ENCODE peak calls at places on chromosomes 12 and 14, in seven cellular contexts. L is SK-N-SH, D is GM12878, Y is K562, G is HCT116, M is Panc1, C is H1. R is an unnamed sample.

GRCh38 chr12:58847876-58848600 is 72.3 kb downstream of the LRIG3 start:
- DNase-seq in L (no peak), D (no peak), Y (no peak), G (no peak), M (no peak), C (no peak), R (no peak)

GRCh38 chr14:97524579-97525319 is 727.6 kb downstream of the VRK1 start:
- DNase-seq in L (no peak), D (no peak), Y (no peak), G (no peak), M (no peak), C (no peak), R (no peak)

GRCh38 chr14:21104448-21105060 is 3.7 kb downstream of the TMEM253 start:
- DNase-seq in L (peak), D (no peak), Y (peak), G (peak), M (peak), C (no peak), R (no peak)

GRCh38 chr14:105065280-105066228 is at the start of gene GPR132:
- DNase-seq in L (no peak), D (peak), Y (no peak), G (no peak), M (no peak), C (no peak), R (no peak)

GRCh38 chr14:68346540-68347232 is 446.2 kb downstream of the ZFP36L1 start:
- DNase-seq in L (no peak), D (no peak), Y (no peak), G (no peak), M (no peak), C (no peak), R (no peak)

GRCh38 chr12:238736-239398 is 23.8 kb downstream of the SLC6A13 start:
- DNase-seq in L (no peak), D (no peak), Y (no peak), G (no peak), M (no peak), C (no peak), R (no peak)

GRCh38 chr12:119594772-119595445 is 1.3 kb downstream of the TMEM233 start:
- DNase-seq in L (peak), D (no peak), Y (no peak), G (no peak), M (no peak), C (peak), R (no peak)

GRCh38 chr14:28766505-28767238 is at the start of gene FOXG1:
- DNase-seq in L (peak), D (no peak), Y (peak), G (no peak), M (no peak), C (peak), R (no peak)

GRCh38 chr14:105602799-105603763 is 76.7 kb downstream of the TMEM121 start:
- DNase-seq in L (no peak), D (no peak), Y (peak), G (no peak), M (no peak), C (no peak), R (no peak)

GRCh38 chr14:51304956-51305355 is 64.9 kb downstream of the TMX1 start:
- DNase-seq in L (no peak), D (no peak), Y (no peak), G (no peak), M (no peak), C (no peak), R (no peak)

GRCh38 chr12:94977766-94978468 is 25.6 kb downstream of the NDUFA12 start:
- DNase-seq in L (no peak), D (no peak), Y (no peak), G (no peak), M (no peak), C (no peak), R (no peak)

GRCh38 chr12:85188609-85189008 is 91.4 kb upstream of the ALX1 start:
- DNase-seq in L (no peak), D (no peak), Y (no peak), G (no peak), M (no peak), C (no peak), R (no peak)

GRCh38 chr12:119229837-119230236 is 51.1 kb downstream of the HSPB8 start:
- DNase-seq in L (peak), D (no peak), Y (peak), G (peak), M (no peak), C (no peak), R (peak)

GRCh38 chr14:61493239-61493638 is 171.9 kb downstream of the PRKCH start:
- DNase-seq in L (no peak), D (no peak), Y (no peak), G (no peak), M (no peak), C (no peak), R (no peak)

GRCh38 chr12:27542628-27543027 is 18.6 kb downstream of the PPFIBP1 start:
- DNase-seq in L (no peak), D (no peak), Y (no peak), G (no peak), M (no peak), C (no peak), R (no peak)

GRCh38 chr12:65962921-65963883 is 138.9 kb downstream of the HMGA2 start:
- DNase-seq in L (peak), D (no peak), Y (no peak), G (peak), M (no peak), C (peak), R (no peak)

GRCh38 chr14:105416671-105417070 is 3.0 kb upstream of the MTA1 start:
- DNase-seq in L (no peak), D (no peak), Y (no peak), G (no peak), M (no peak), C (no peak), R (no peak)

GRCh38 chr12:3328081-3328480 is 162.9 kb upstream of the PRMT8 start:
- DNase-seq in L (no peak), D (no peak), Y (no peak), G (no peak), M (no peak), C (no peak), R (no peak)

GRCh38 chr12:113852273-113852672 is 113.9 kb downstream of the RBM19 start:
- DNase-seq in L (no peak), D (no peak), Y (no peak), G (no peak), M (no peak), C (no peak), R (no peak)

GRCh38 chr14:75513911-75514672 is 8.2 kb upstream of the BATF start:
- DNase-seq in L (no peak), D (peak), Y (no peak), G (no peak), M (no peak), C (peak), R (no peak)

GRCh38 chr14:37816135-37816534 is 220.7 kb downstream of the TTC6 start:
- DNase-seq in L (no peak), D (no peak), Y (no peak), G (no peak), M (no peak), C (no peak), R (no peak)

GRCh38 chr12:40016960-40017359 is 88.9 kb downstream of the SLC2A13 start:
- DNase-seq in L (no peak), D (no peak), Y (no peak), G (no peak), M (no peak), C (no peak), R (no peak)

GRCh38 chr14:25048170-25049126 is 1.5 kb downstream of the STXBP6 start:
- DNase-seq in L (no peak), D (no peak), Y (peak), G (no peak), M (no peak), C (no peak), R (no peak)

GRCh38 chr14:44494125-44494524 is 13.0 kb downstream of the FSCB start:
- DNase-seq in L (no peak), D (no peak), Y (no peak), G (no peak), M (no peak), C (no peak), R (no peak)

GRCh38 chr12:47276253-47277070 is 196.7 kb upstream of the AMIGO2 start:
- DNase-seq in L (no peak), D (peak), Y (no peak), G (no peak), M (no peak), C (no peak), R (peak)

GRCh38 chr12:80422549-80422948 is 21.5 kb upstream of the PTPRQ start:
- DNase-seq in L (no peak), D (no peak), Y (no peak), G (no peak), M (no peak), C (no peak), R (no peak)

GRCh38 chr12:101018540-101018939 is 191.5 kb downstream of the SLC5A8 start:
- DNase-seq in L (no peak), D (no peak), Y (no peak), G (peak), M (no peak), C (no peak), R (peak)
- TF ChIP-seq SIN3A in L (no peak), D (no peak), Y (no peak), G (no peak), M (no peak), C (no peak), R (no peak)

DNA sequence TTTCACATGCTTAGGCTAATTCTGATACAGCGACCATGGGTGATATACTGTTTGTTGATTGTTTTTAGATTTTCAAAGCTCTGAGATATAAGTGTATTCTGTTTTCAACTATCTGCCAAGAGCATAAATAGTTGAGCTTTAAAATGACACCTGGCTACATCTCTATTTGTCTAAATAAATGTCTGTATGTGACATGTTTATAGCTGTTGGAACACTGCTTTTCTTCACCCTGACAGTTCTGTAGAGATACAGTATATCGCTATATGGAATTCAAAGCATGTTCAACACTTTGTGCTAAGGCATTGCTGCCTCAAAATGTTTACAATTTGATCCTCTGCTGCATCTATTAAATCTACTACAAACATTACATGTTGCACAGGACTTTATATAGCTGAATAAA is 27.4 kb upstream of the MGAT4C start:
- DNase-seq in L (no peak), D (no peak), Y (no peak), G (no peak), M (no peak), C (no peak), R (no peak)
- TF ChIP-seq SIN3A in L (no peak), D (no peak), Y (no peak), G (no peak), M (no peak), C (no peak), R (no peak)

DNA sequence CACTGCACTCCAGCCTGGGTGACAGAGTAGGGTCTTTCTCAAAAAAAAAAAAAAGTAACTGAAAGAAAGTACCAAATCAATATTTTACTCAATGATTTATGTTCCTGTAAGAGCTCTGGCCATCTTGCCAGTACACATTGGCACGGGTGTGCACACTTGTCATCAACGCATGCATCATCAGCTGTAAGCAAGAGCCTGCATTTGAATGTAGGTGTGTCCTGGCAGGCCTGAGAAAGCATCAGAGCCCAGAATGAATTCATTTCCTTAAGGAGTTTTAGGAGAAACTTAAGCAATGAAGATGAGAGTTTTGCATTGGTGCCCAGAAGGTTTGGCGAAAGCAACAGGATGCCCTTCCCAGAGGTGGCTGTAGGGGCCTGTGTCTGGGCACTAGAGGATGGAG is 88.5 kb upstream of the FZD10 start:
- DNase-seq in L (no peak), D (no peak), Y (no peak), G (no peak), M (no peak), C (no peak), R (no peak)
- TF ChIP-seq SIN3A in L (no peak), D (no peak), Y (no peak), G (no peak), M (no peak), C (no peak), R (no peak)

GRCh38 chr14:85731198-85731597 is 201.3 kb downstream of the FLRT2 start:
- DNase-seq in L (no peak), D (no peak), Y (no peak), G (no peak), M (no peak), C (no peak), R (no peak)
- TF ChIP-seq SIN3A in L (no peak), D (no peak), Y (no peak), G (no peak), M (no peak), C (no peak), R (no peak)

GRCh38 chr14:35807131-35807961 is 1.7 kb downstream of the RALGAPA1 start:
- DNase-seq in L (no peak), D (no peak), Y (no peak), G (no peak), M (no peak), C (no peak), R (peak)
- TF ChIP-seq SIN3A in L (no peak), D (no peak), Y (no peak), G (no peak), M (no peak), C (no peak), R (no peak)

DNA sequence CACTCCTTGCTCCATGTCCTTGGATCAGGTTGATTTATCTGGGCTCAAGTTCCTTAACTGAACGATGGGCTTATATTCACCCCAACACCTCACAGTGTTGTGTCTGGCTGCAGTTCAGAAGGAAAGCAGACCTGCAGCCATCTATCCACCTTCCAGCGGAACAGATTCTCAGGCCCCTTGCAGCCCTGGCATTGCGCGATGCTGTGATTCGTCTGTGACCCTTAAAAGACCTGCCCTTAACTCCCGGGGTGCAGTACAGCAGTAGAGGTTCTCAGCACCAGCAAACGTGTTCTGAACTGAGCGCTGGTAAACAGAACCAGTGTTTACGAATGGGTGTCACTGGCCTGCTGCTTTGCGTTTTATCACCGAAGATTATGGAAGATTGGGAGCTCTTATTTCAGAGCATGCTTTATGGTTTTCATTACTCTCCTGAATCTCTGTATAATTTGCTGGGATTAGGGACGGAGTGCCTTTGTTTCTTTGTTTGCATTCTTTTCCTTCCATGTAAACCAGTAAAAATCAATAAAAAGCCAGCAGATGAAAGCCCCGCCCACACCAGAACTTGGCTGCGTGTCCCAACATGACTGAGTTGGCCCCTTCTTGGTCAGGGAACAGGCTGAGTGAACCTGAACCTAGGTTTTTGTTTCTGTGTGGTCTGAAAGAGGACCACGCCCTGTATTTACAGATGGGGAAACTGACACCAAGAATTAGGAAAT is 286.7 kb upstream of the CRY1 start:
- DNase-seq in L (no peak), D (no peak), Y (no peak), G (peak), M (no peak), C (no peak), R (peak)
- TF ChIP-seq SIN3A in L (no peak), D (no peak), Y (no peak), G (no peak), M (no peak), C (no peak), R (no peak)

GRCh38 chr12:6268484-6269157 is 41.9 kb upstream of the PLEKHG6 start:
- DNase-seq in L (no peak), D (no peak), Y (no peak), G (no peak), M (no peak), C (no peak), R (no peak)

GRCh38 chr12:6272300-6273208 is 37.9 kb upstream of the PLEKHG6 start:
- DNase-seq in L (no peak), D (no peak), Y (peak), G (peak), M (no peak), C (no peak), R (no peak)

GRCh38 chr12:6273209-6273928 is 37.1 kb upstream of the PLEKHG6 start:
- DNase-seq in L (no peak), D (no peak), Y (no peak), G (no peak), M (no peak), C (no peak), R (no peak)

GRCh38 chr12:6269986-6270385 is 40.5 kb upstream of the PLEKHG6 start:
- DNase-seq in L (no peak), D (no peak), Y (no peak), G (no peak), M (no peak), C (no peak), R (no peak)

GRCh38 chr12:6271281-6271680 is 39.2 kb upstream of the PLEKHG6 start:
- DNase-seq in L (no peak), D (no peak), Y (no peak), G (no peak), M (no peak), C (no peak), R (no peak)
- TF ChIP-seq SIN3A in L (no peak), D (no peak), Y (no peak), G (no peak), M (no peak), C (no peak), R (no peak)